ENCODE peak calls at places on chromosomes 5 and 9, in four cellular contexts. U, K, A and N are unnamed samples.

GRCh38 chr5:176732736-176733585 is 77.4 kb upstream of the UNC5A start:
- DNase-seq in K (peak; percentile 79), U (no peak), A (peak; percentile 33), N (peak; percentile 60)

GRCh38 chr5:7269591-7270274 is 126.2 kb upstream of the ADCY2 start:
- DNase-seq in U (no peak), K (no peak), A (no peak), N (no peak)

GRCh38 chr5:151195622-151196021 is 28.3 kb downstream of the CCDC69 start:
- DNase-seq in U (peak; percentile 90), K (no peak), A (no peak), N (no peak)

GRCh38 chr9:129669141-129669718 is 3.8 kb downstream of the PRRX2 start:
- DNase-seq in K (no peak), A (no peak), U (peak; percentile 84), N (no peak)

GRCh38 chr9:113508111-113508749 is 44.7 kb downstream of the RGS3 start:
- DNase-seq in A (no peak), K (no peak), U (no peak), N (no peak)

GRCh38 chr5:63760965-63761364 is 201.3 kb downstream of the HTR1A start:
- DNase-seq in A (no peak), U (no peak), K (no peak), N (no peak)

GRCh38 chr5:158644301-158644700 is 455.4 kb downstream of the EBF1 start:
- DNase-seq in U (no peak), K (no peak), A (no peak), N (no peak)

GRCh38 chr9:137316012-137316981 is 14.2 kb upstream of the NRARP start:
- DNase-seq in U (no peak), K (no peak), A (peak; percentile 94), N (peak; percentile 62)

GRCh38 chr9:135744333-135745070 is 42.5 kb downstream of the KCNT1 start:
- DNase-seq in K (no peak), U (no peak), A (no peak), N (no peak)

GRCh38 chr9:33619666-33620404 is 95.8 kb downstream of the ANKRD18B start:
- DNase-seq in A (no peak), U (peak; percentile 93), K (no peak), N (no peak)

GRCh38 chr9:137445275-137445807 is 4.2 kb upstream of the ENTPD8 start:
- DNase-seq in K (peak; percentile 98), A (peak; percentile 83), U (peak; percentile 74), N (peak; percentile 87)

GRCh38 chr5:176144508-176144907 is 93.7 kb upstream of the SIMC1 start:
- DNase-seq in K (no peak), A (no peak), U (no peak), N (no peak)

GRCh38 chr5:128559300-128560297 is 21.6 kb upstream of the FBN2 start:
- DNase-seq in U (peak; percentile 76), A (no peak), K (no peak), N (no peak)

GRCh38 chr9:76680716-76681431 is 83.4 kb upstream of the PCA3 start:
- DNase-seq in U (no peak), K (no peak), A (no peak), N (no peak)

GRCh38 chr5:93532370-93532769 is 48.6 kb downstream of the NR2F1-AS1 start:
- DNase-seq in U (peak; percentile 99), A (no peak), K (peak; percentile 86), N (peak; percentile 93)